ENCODE peak calls at places on chromosomes 4 and X, in four cellular contexts. W is fibroblast of lung; U is tibial nerve; T is CD4-positive, alpha-beta T cell. S is an unnamed sample.

GRCh38 chr4:7892212-7893019 is 47.2 kb downstream of the AFAP1 start:
- DNase-seq in U (no peak), T (no peak), W (peak), S (peak)

GRCh38 chr4:93776386-93777080 is 52.0 kb upstream of the ATOH1 start:
- DNase-seq in T (no peak), U (no peak), W (peak), S (peak)

GRCh38 chrX:37958493-37959211 is 47.7 kb upstream of the SYTL5 start:
- DNase-seq in U (no peak), T (no peak), W (peak), S (peak)

GRCh38 chr4:183830438-183830985 is 74.6 kb upstream of the STOX2 start:
- DNase-seq in U (no peak), T (no peak), W (no peak), S (no peak)

GRCh38 chr4:95209942-95210341 is 338.8 kb downstream of the UNC5C start:
- DNase-seq in U (no peak), W (no peak), T (no peak), S (no peak)

GRCh38 chr4:162661913-162662312 is 498.1 kb upstream of the FSTL5 start:
- DNase-seq in U (no peak), T (no peak), W (no peak), S (no peak)

GRCh38 chr4:189858445-189858844 is 82.2 kb upstream of the FRG1 start:
- DNase-seq in U (no peak), T (no peak), W (no peak), S (no peak)

GRCh38 chr4:114386637-114387233 is 211.9 kb upstream of the UGT8 start:
- DNase-seq in U (peak), T (no peak), W (peak), S (peak)

GRCh38 chrX:68989456-68989855 is 160.6 kb downstream of the EFNB1 start:
- DNase-seq in T (no peak), W (no peak), U (no peak), S (no peak)

GRCh38 chr4:62482355-62482754 is 1282.2 kb downstream of the ADGRL3 start:
- DNase-seq in W (no peak), T (no peak), U (no peak), S (no peak)

GRCh38 chr4:149987330-149987751 is 90.9 kb upstream of the DCLK2 start:
- DNase-seq in W (no peak), T (no peak), U (no peak), S (peak)

GRCh38 chr4:137641554-137641953 is 109.3 kb upstream of the PCDH18 start:
- DNase-seq in W (peak), U (peak), T (no peak), S (peak)

GRCh38 chr4:179698321-179698720 is 2256.1 kb upstream of the AGA start:
- DNase-seq in W (peak), U (no peak), T (no peak), S (no peak)

GRCh38 chrX:38347136-38347535 is 5.3 kb upstream of the OTC start:
- DNase-seq in T (no peak), W (peak), U (peak), S (peak)

GRCh38 chr4:137651128-137651527 is 118.8 kb upstream of the PCDH18 start:
- DNase-seq in U (no peak), W (peak), T (no peak), S (peak)

GRCh38 chrX:124501566-124501965 is 155.2 kb downstream of the SH2D1A start:
- DNase-seq in U (no peak), T (no peak), W (no peak), S (no peak)

GRCh38 chrX:150984164-150984824 is 1.2 kb downstream of the HMGB3 start:
- DNase-seq in T (no peak), W (no peak), U (no peak), S (no peak)

GRCh38 chr4:153233761-153234371 is 29.6 kb downstream of the TRIM2 start:
- DNase-seq in W (peak), U (no peak), T (no peak), S (peak)

GRCh38 chr4:177356191-177356590 is 46.5 kb downstream of the NEIL3 start:
- DNase-seq in W (peak), T (no peak), U (no peak), S (peak)

GRCh38 chrX:132165651-132166050 is 37.8 kb upstream of the FRMD7 start:
- DNase-seq in U (no peak), W (peak), T (no peak), S (no peak)

GRCh38 chr4:137510866-137511265 is 21.4 kb downstream of the PCDH18 start:
- DNase-seq in T (no peak), U (no peak), W (peak), S (peak)

GRCh38 chr4:4787421-4787820 is 72.0 kb upstream of the MSX1 start:
- DNase-seq in W (no peak), T (no peak), U (no peak), S (no peak)

GRCh38 chr4:7073526-7074390 is 5.9 kb upstream of the GRPEL1 start:
- DNase-seq in T (no peak), W (peak), U (peak), S (peak)

GRCh38 chrX:126670258-126670657 is 117.6 kb upstream of the DCAF12L1 start:
- DNase-seq in T (no peak), U (no peak), W (no peak), S (no peak)

GRCh38 chr4:118942465-118942864 is 53.8 kb downstream of the SYNPO2 start:
- DNase-seq in T (no peak), W (no peak), U (no peak), S (no peak)

GRCh38 chr4:88600129-88600849 is 8.0 kb downstream of the HERC3 start:
- DNase-seq in T (no peak), U (no peak), W (peak), S (peak)

GRCh38 chr4:138097912-138098600 is 144.1 kb downstream of the SLC7A11 start:
- DNase-seq in W (peak), T (no peak), U (no peak), S (no peak)

GRCh38 chr4:98423019-98423418 is 161.8 kb downstream of the RAP1GDS1 start:
- DNase-seq in U (no peak), W (no peak), T (no peak), S (no peak)

GRCh38 chrX:26851981-26852380 is 611.2 kb downstream of the PPP4R3C start:
- DNase-seq in W (peak), T (no peak), U (no peak), S (peak)

GRCh38 chr4:159227984-159228383 is 125.1 kb downstream of the RAPGEF2 start:
- DNase-seq in W (peak), U (peak), T (no peak), S (peak)

GRCh38 chrX:7546551-7547080 is 296.4 kb upstream of the VCX start:
- DNase-seq in W (no peak), U (no peak), T (no peak), S (no peak)

GRCh38 chr4:107888237-107888636 is 43.1 kb upstream of the CYP2U1 start:
- DNase-seq in T (no peak), W (no peak), U (no peak), S (peak)

GRCh38 chrX:129931411-129932136 is 25.6 kb downstream of the UTP14A start:
- DNase-seq in W (peak), U (peak), T (peak), S (peak)

GRCh38 chrX:119015407-119016242 is 41.2 kb downstream of the LONRF3 start:
- DNase-seq in T (no peak), W (peak), U (peak), S (peak)

GRCh38 chr4:40953253-40954118 is 203.7 kb downstream of the NSUN7 start:
- DNase-seq in W (no peak), T (no peak), U (no peak), S (peak)

GRCh38 chrX:38277136-38277535 is 50.2 kb downstream of the RPGR start:
- DNase-seq in U (no peak), W (no peak), T (no peak), S (no peak)

GRCh38 chr4:55547461-55547770 is 707 bp upstream of the CLOCK start:
- DNase-seq in W (peak), U (no peak), T (no peak), S (no peak)

GRCh38 chr4:150126880-150127236 is 48.6 kb downstream of the DCLK2 start:
- DNase-seq in W (peak), T (no peak), U (no peak), S (peak)

GRCh38 chrX:40863671-40864070 is 128.3 kb upstream of the MED14 start:
- DNase-seq in T (no peak), W (no peak), U (no peak), S (peak)

GRCh38 chr4:76430519-76431388 is 4.3 kb upstream of the SHROOM3 start:
- DNase-seq in U (peak), W (peak), T (no peak), S (peak)

GRCh38 chrX:18619288-18619687 is 52.6 kb downstream of the RS1 start:
- DNase-seq in T (no peak), U (no peak), W (no peak), S (no peak)

GRCh38 chrX:18616688-18617087 is 55.2 kb downstream of the RS1 start:
- DNase-seq in T (no peak), W (no peak), U (no peak), S (no peak)

GRCh38 chrX:18617351-18617750 is 54.6 kb downstream of the RS1 start:
- DNase-seq in U (no peak), T (no peak), W (peak), S (peak)

GRCh38 chrX:18613930-18614639 is 57.8 kb downstream of the RS1 start:
- DNase-seq in W (no peak), U (no peak), T (no peak), S (no peak)
- TF ChIP-seq CTCF in W (no peak), U (no peak), T (no peak), S (no peak)

DNA sequence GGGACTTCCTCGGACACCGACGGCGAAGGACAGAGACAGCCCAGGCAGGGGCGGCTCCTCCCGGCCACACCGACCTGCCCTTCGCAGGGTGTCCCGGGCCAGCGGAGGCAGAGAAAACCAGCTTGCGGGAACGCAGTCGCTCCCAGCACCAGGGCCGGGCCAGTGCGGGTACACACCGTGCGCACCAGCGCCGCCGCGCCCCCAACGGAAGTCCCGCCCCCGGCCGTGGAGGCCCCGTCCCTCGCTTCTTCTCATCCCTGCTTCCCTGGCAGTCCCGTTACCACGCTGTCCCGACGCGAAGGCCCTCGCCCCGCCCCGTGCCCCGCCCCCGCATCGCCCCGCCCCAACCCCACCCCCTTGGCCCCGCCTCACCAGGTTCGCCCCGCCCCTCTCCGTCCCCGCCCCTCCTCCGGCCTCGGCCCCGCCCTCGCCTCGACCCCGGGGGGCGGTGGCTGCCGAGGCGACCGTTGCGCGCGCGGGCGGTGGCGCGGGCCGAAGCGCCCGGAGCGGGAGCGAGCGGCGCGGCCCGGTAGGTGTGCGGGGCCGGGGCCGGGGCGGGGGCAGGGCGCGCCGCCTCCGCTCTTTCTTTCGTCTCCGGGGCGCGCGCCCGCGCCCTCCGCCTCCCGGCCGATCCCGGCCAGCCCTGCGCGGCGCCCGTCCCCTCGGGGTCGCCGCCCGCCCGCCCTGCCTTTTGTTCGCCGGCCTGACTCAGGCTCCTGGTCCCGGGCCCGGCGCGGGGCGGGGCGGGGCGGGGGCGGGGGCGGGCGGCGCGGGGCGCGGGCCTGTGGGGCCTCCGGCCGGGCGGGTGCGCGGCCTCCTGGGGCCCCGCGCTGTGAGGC is at the start of gene RGS12:
- DNase-seq in U (peak), W (peak), T (peak), S (peak)
- TF ChIP-seq CTCF in U (no peak), W (no peak), T (no peak), S (no peak)

DNA sequence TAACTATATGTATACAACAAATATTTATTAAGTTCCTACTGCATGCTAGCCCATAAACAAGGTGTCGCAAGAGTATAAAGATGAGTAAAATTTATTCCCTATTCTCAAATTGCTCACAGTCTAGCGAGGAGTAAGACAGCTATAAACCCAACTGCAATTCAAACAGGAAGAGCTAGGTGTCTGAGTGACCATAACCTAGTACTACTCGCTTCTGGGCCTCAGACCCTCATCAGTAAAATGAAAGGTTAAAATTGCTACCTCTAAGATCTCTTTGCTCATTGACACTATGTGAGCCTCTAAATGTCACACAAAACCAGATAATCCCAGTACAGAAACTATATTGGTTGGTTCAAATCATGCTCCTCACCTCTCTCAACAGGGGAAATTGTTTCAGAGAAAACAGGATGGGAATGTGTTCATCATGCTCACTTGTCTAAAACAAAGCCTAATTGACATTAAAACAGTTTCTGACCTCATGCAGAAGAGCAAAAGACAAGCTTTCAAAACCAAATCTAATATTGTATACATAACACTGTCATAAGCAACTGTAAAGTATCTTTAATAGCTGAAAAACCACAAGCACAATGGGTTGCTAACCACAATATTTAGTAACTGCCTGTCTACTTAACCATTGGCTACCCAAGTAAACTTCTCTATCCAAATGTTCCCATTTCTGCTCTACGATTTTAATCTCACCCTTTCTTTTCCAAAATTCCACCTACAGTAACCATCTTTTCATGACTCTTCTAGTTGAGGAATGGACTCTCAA is 264.6 kb upstream of the FMR1 start:
- DNase-seq in W (no peak), T (no peak), U (no peak), S (no peak)
- TF ChIP-seq CTCF in W (no peak), T (no peak), U (no peak), S (no peak)

GRCh38 chr4:68738036-68738435 is 67.6 kb upstream of the UGT2B15 start:
- DNase-seq in U (no peak), W (no peak), T (no peak), S (no peak)
- TF ChIP-seq CTCF in U (no peak), W (no peak), T (no peak), S (no peak)

GRCh38 chrX:3815896-3816664 is 102.6 kb upstream of the PRKX start:
- DNase-seq in W (peak), U (peak), T (peak), S (peak)
- TF ChIP-seq CTCF in W (no peak), U (no peak), T (no peak), S (no peak)

GRCh38 chrX:136950206-136950605 is 69.7 kb upstream of the RBMX start:
- DNase-seq in T (no peak), U (no peak), W (no peak), S (no peak)

GRCh38 chrX:136953867-136954787 is 73.6 kb upstream of the RBMX start:
- DNase-seq in U (peak), T (peak), W (peak), S (peak)

DNA sequence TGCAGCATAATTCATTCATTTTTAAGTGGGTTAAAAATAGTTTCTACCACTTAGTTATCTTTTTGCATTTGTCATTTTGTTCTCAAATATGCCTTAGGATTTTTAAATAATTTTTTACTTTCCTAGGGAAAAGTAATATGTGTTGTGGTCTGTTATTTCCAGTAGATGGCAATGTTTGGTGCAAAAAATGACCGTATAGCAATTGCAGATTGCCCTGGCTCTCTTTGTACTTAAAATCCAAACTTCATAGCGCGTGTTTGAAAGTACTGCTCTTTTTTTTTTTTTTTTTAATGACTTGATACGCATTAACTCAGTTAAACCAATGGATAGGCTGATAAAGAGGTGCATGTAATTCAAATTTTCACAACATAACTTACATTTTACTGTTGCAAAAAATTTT is 74.4 kb upstream of the RBMX start:
- DNase-seq in T (no peak), W (peak), U (no peak), S (peak)
- TF ChIP-seq CTCF in T (peak), W (peak), U (peak), S (peak)

GRCh38 chr4:45477311-45477733 is 646.5 kb downstream of the GABRG1 start:
- DNase-seq in W (no peak), U (no peak), T (no peak), S (no peak)

GRCh38 chr4:45472490-45472889 is 651.4 kb downstream of the GABRG1 start:
- DNase-seq in T (no peak), U (no peak), W (no peak), S (no peak)

GRCh38 chr4:45471335-45471734 is 652.5 kb downstream of the GABRG1 start:
- DNase-seq in T (no peak), W (no peak), U (no peak), S (no peak)

GRCh38 chr4:45475490-45475889 is 648.4 kb downstream of the GABRG1 start:
- DNase-seq in T (no peak), W (no peak), U (no peak), S (no peak)
- TF ChIP-seq CTCF in T (no peak), W (no peak), U (no peak), S (no peak)

GRCh38 chr4:909821-910220 is 22.3 kb downstream of the GAK start:
- DNase-seq in W (no peak), U (no peak), T (no peak), S (no peak)
- TF ChIP-seq CTCF in W (no peak), U (no peak), T (no peak), S (no peak)

S was measured in cardiac fibroblast.